ENCODE peak calls at places on chromosomes 6 and 20, in ten cellular contexts. N is psoas muscle; U is GM23248; X is Peyer's patch; A is ascending aorta; M is cardiac fibroblast; G is coronary artery; S is AG09309; R is naive thymus-derived CD4-positive, alpha-beta T cell; F is fibroblast of mammary gland. K is an unnamed sample.

GRCh38 chr6:158043586-158044524 is 62.2 kb downstream of the SYNJ2 start:
- DNase-seq in F (no peak), R (no peak), A (no peak), G (peak), M (no peak), N (peak), U (peak), X (no peak), S (no peak), K (no peak)

GRCh38 chr6:154928325-154928922 is 66.7 kb upstream of the TIAM2 start:
- DNase-seq in X (peak), S (no peak), F (peak), R (peak), A (no peak), M (peak), G (no peak), N (no peak), U (peak), K (peak)

GRCh38 chr6:113564401-113565161 is 292.6 kb upstream of the MARCKS start:
- DNase-seq in M (peak), X (peak), G (peak), N (peak), F (peak), S (peak), A (peak), U (peak), R (no peak), K (peak)

GRCh38 chr6:91653324-91653723 is 1066.5 kb upstream of the MAP3K7 start:
- DNase-seq in G (no peak), M (no peak), X (no peak), S (no peak), N (no peak), R (no peak), F (no peak), A (no peak), U (no peak), K (no peak)

GRCh38 chr6:149032599-149033405 is 284.7 kb upstream of the TAB2 start:
- DNase-seq in A (no peak), F (peak), S (peak), M (peak), N (no peak), G (no peak), X (no peak), R (no peak), U (peak), K (no peak)

GRCh38 chr20:61699184-61700066 is 366.3 kb downstream of the TAF4 start:
- DNase-seq in X (no peak), F (no peak), A (no peak), G (no peak), R (no peak), M (no peak), S (no peak), N (no peak), U (no peak), K (no peak)

GRCh38 chr20:17558154-17558940 is 11.5 kb upstream of the DSTN start:
- DNase-seq in S (peak), R (no peak), F (peak), N (peak), M (peak), A (peak), X (no peak), G (peak), U (peak), K (peak)

GRCh38 chr6:106442351-106442750 is 81.8 kb downstream of the CRYBG1 start:
- DNase-seq in A (no peak), S (no peak), U (no peak), M (no peak), N (no peak), G (no peak), R (no peak), X (no peak), F (no peak), K (no peak)

GRCh38 chr6:56335733-56336132 is 88.4 kb upstream of the COL21A1 start:
- DNase-seq in A (no peak), S (peak), R (no peak), M (peak), G (no peak), F (peak), X (no peak), N (no peak), U (peak), K (peak)

GRCh38 chr20:37163832-37164554 is 15.1 kb upstream of the RPN2 start:
- DNase-seq in G (no peak), R (no peak), S (no peak), U (no peak), X (no peak), A (no peak), N (no peak), M (no peak), F (no peak), K (no peak)

GRCh38 chr20:20466341-20466879 is 98.5 kb downstream of the INSM1 start:
- DNase-seq in X (peak), F (peak), M (peak), A (no peak), G (no peak), U (peak), N (peak), S (peak), R (no peak), K (peak)

GRCh38 chr6:135086414-135086764 is 31.8 kb upstream of the HBS1L start:
- DNase-seq in R (no peak), M (no peak), N (no peak), U (no peak), F (no peak), S (no peak), G (no peak), X (no peak), A (no peak), K (no peak)

GRCh38 chr6:30886897-30887255 is 2.6 kb downstream of the DDR1 start:
- DNase-seq in A (no peak), U (no peak), S (no peak), N (no peak), X (no peak), G (no peak), F (no peak), M (no peak), R (no peak), K (no peak)

GRCh38 chr6:73768630-73769029 is 72.6 kb downstream of the CD109 start:
- DNase-seq in U (no peak), G (no peak), N (no peak), A (no peak), X (no peak), S (no peak), R (no peak), F (no peak), M (no peak), K (no peak)

DNA sequence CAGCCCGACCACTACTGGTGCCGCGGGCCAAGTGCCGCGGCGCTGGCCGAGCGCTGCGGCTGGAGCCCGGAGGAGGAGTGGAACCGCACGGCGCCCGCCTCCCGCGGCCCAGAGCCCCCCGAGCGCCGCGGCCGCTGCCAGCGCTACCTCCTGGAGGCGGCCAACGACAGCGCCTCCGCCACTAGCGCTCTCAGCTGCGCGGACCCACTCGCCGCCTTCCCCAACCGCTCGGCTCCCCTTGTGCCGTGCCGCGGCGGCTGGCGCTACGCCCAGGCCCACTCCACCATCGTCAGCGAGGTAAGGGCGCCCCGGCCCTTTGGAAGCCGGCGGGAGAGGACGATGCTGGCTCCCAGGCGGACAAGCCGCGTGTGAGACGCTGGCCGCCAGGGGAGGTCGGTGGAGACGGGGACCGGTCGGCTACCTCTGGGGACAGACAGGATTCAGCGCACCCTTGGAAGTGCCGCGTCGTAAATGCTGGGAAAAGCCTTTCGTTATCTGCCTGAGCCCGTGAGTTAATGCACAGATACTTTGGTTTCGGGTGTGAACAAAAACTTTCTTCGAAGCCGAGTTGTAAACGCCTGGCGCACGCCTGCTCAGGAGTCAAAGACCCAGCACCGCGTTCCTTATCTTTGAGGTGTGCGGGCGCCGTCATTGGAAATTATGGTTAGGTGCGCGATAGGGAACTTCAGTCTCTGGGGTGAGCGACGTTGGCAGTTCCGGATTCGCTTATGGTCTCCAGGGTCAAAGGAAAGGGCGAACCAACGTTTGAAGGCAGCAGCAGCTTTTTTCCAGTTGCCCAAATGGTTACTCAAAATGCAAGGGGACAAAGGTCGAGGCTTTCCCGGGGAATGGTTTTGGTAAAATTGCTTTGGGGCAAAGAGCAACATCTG is 619 bp downstream of the SLC22A3 start:
- DNase-seq in F (no peak), G (no peak), M (peak), A (no peak), R (no peak), X (no peak), N (peak), S (no peak), U (peak), K (no peak)
- H3K4me3 ChIP-seq in F (peak), G (peak), M (peak), A (peak), R (no peak), X (peak), N (peak), S (no peak), U (peak), K (no peak)

DNA sequence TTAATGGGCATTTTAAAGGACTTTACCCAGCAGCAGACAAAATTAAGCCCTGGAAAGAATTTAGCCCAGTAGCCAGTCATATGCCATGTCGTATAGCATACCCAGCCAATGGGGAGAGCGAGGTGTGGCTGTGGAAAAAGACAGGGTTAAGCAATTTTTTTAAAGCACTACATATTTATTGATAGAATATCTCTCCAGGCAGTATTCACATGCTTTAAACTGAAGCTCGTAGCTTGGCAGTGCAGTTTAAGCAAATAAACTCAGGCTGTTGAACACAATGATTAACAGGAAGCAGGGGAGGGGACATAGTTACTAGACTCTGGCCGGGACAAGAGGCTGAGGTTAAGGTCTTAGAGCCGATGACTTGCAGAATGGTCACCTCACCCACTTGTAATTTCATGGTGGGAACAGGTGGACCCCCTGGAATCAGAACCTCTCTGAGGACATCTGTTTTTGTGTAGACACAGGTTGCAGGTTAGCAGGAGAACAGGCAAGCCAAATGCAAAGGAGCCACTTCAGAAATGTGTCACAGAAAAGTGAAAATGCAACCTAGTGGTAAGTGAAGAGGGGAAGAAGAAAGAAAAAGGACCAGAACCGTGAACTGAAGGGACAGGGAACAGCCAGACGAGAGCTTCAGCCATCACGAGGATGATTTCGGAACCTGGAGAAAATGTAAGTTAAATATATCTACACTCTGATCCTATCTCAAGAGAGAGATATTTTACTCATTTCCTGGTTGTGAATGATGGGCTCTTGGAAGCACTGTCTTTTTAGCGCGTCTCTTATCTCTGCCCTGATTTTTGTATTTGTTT is 7.2 kb downstream of the GCNT2 start:
- DNase-seq in U (no peak), A (no peak), N (no peak), M (no peak), G (no peak), F (no peak), R (peak), X (peak), S (no peak), K (no peak)
- H3K4me3 ChIP-seq in U (no peak), A (peak), N (peak), M (no peak), G (peak), F (no peak), R (peak), X (peak), S (no peak), K (no peak)

DNA sequence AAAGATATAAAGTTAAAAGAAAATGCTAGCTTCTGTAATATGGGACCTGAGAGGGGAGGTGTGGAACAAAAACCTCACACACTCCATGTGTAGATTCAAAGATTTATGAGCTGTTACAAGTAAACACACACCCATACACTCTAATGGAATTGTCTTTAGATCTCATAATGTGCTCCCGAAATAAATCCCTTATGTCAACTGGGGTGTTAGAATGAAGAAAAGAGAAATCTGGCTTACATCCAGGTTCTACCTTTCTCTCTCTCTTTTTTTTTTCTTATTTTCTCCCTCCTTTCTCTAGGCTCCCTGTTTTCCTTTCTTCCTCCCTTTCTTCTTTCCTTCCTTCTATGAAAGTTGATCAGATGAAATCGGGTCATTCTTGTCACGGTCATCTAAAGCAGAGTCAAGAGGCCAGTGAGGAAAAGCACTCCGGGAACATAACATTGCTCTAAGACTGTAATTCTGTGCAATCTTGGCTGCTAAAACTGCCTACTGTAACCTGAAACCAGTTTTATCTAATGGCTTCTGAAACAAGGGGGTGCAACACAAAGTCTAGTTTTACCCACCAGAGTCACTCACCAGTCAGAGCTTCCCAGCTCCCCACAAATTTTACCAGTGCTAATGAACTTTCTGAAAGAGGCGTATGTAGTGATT is 68.3 kb upstream of the BTBD3 start:
- DNase-seq in G (no peak), A (no peak), M (peak), R (no peak), U (peak), X (no peak), N (no peak), S (no peak), F (peak), K (no peak)
- H3K4me3 ChIP-seq in G (no peak), A (no peak), M (no peak), R (no peak), U (no peak), X (no peak), N (no peak), S (no peak), F (no peak), K (no peak)

GRCh38 chr20:57274846-57275245 is 8.4 kb upstream of the BMP7 start:
- DNase-seq in M (no peak), N (no peak), U (no peak), F (no peak), R (no peak), A (no peak), X (no peak), S (no peak), G (no peak), K (no peak)

GRCh38 chr20:57275813-57276212 is 9.4 kb upstream of the BMP7 start:
- DNase-seq in A (no peak), U (no peak), M (no peak), G (no peak), N (no peak), S (no peak), R (no peak), F (no peak), X (no peak), K (no peak)

GRCh38 chr20:57277398-57278105 is 11.1 kb upstream of the BMP7 start:
- DNase-seq in M (no peak), X (no peak), R (no peak), G (no peak), U (no peak), N (no peak), S (no peak), A (no peak), F (no peak), K (no peak)

GRCh38 chr20:57275334-57275733 is 8.9 kb upstream of the BMP7 start:
- DNase-seq in A (no peak), M (no peak), F (no peak), X (no peak), R (no peak), N (no peak), G (no peak), S (no peak), U (no peak), K (no peak)

GRCh38 chr20:57276221-57276620 is 9.8 kb upstream of the BMP7 start:
- DNase-seq in R (no peak), S (no peak), F (no peak), A (no peak), G (no peak), N (no peak), M (no peak), U (no peak), X (no peak), K (no peak)
- H3K4me3 ChIP-seq in R (no peak), S (no peak), F (no peak), A (no peak), G (no peak), N (no peak), M (no peak), U (no peak), X (no peak), K (no peak)

K was measured in HL-60.